ENCODE peak calls at places on chromosomes 13 and 19, in nine cellular contexts. S, F, L, K, I, Q, O, T and Y are unnamed samples. For H3K27me3, the result is how much of the 10 kb centered on the place peaks cover.

GRCh38 chr19:1767464-1767933 is 14.2 kb downstream of the ONECUT3 start:
- DNase-seq in O (no peak), L (no peak), I (no peak), F (peak), Q (peak), T (no peak), S (peak), K (no peak), Y (no peak)

GRCh38 chr13:83780201-83780600 is 102.1 kb downstream of the SLITRK1 start:
- DNase-seq in O (no peak), K (peak), I (peak), Q (no peak), S (no peak), F (no peak), L (no peak), T (no peak), Y (no peak)

GRCh38 chr19:12936582-12936981 is 1.8 kb upstream of the CALR start:
- DNase-seq in O (no peak), I (no peak), K (no peak), F (no peak), S (no peak), L (no peak), Q (no peak), T (no peak), Y (no peak)

GRCh38 chr13:39688699-39689405 is 33.4 kb downstream of the COG6 start:
- DNase-seq in Q (no peak), F (no peak), I (no peak), S (no peak), T (no peak), L (no peak), K (peak), O (no peak), Y (no peak)

GRCh38 chr13:101730420-101731000 is 278.0 kb downstream of the ITGBL1 start:
- DNase-seq in F (no peak), T (no peak), I (no peak), L (no peak), O (no peak), Q (no peak), K (no peak), S (no peak), Y (no peak)

GRCh38 chr13:47133024-47133445 is 236.2 kb upstream of the HTR2A start:
- DNase-seq in K (no peak), T (no peak), Q (no peak), O (no peak), I (no peak), S (no peak), L (no peak), F (no peak), Y (no peak)

GRCh38 chr13:30179547-30180256 is 127.6 kb downstream of the KATNAL1 start:
- DNase-seq in T (no peak), I (no peak), K (no peak), Q (no peak), F (no peak), S (no peak), O (no peak), L (no peak), Y (no peak)

GRCh38 chr13:79799466-79799865 is 318.5 kb downstream of the NDFIP2 start:
- DNase-seq in F (no peak), S (no peak), T (no peak), O (no peak), I (no peak), L (no peak), Q (no peak), K (no peak), Y (no peak)

GRCh38 chr13:92640936-92641335 is 585.7 kb upstream of the GPC6 start:
- DNase-seq in O (no peak), I (no peak), T (no peak), Q (no peak), S (no peak), K (no peak), F (no peak), L (no peak), Y (no peak)

GRCh38 chr13:47258384-47258783 is 361.5 kb upstream of the HTR2A start:
- DNase-seq in K (no peak), Q (no peak), S (no peak), T (no peak), L (no peak), F (no peak), O (no peak), I (no peak), Y (no peak)

GRCh38 chr19:16940626-16941025 is 51.8 kb downstream of the F2RL3 start:
- DNase-seq in S (no peak), T (no peak), F (no peak), L (no peak), I (no peak), K (no peak), Q (no peak), O (no peak), Y (no peak)

GRCh38 chr19:16136185-16137067 is 7.1 kb upstream of the HSH2D start:
- DNase-seq in I (peak), K (no peak), O (no peak), S (no peak), L (no peak), Q (peak), F (no peak), T (no peak), Y (no peak)

GRCh38 chr13:72990883-72991282 is 67.9 kb upstream of the KLF5 start:
- DNase-seq in K (no peak), S (no peak), L (no peak), F (no peak), Q (no peak), I (no peak), O (no peak), T (no peak), Y (no peak)

GRCh38 chr19:4713384-4713951 is 10.2 kb downstream of the DPP9 start:
- DNase-seq in F (peak), O (peak), Q (peak), K (peak), S (peak), T (peak), L (no peak), I (no peak), Y (peak)

GRCh38 chr13:110044521-110045200 is 258.3 kb upstream of the IRS2 start:
- DNase-seq in I (peak), T (no peak), Q (no peak), S (no peak), K (no peak), L (no peak), F (no peak), O (no peak), Y (no peak)

GRCh38 chr19:13099073-13099999 is 3.3 kb downstream of the LYL1 start:
- DNase-seq in T (no peak), O (peak), S (no peak), F (no peak), I (peak), K (no peak), Q (peak), L (peak), Y (no peak)

DNA sequence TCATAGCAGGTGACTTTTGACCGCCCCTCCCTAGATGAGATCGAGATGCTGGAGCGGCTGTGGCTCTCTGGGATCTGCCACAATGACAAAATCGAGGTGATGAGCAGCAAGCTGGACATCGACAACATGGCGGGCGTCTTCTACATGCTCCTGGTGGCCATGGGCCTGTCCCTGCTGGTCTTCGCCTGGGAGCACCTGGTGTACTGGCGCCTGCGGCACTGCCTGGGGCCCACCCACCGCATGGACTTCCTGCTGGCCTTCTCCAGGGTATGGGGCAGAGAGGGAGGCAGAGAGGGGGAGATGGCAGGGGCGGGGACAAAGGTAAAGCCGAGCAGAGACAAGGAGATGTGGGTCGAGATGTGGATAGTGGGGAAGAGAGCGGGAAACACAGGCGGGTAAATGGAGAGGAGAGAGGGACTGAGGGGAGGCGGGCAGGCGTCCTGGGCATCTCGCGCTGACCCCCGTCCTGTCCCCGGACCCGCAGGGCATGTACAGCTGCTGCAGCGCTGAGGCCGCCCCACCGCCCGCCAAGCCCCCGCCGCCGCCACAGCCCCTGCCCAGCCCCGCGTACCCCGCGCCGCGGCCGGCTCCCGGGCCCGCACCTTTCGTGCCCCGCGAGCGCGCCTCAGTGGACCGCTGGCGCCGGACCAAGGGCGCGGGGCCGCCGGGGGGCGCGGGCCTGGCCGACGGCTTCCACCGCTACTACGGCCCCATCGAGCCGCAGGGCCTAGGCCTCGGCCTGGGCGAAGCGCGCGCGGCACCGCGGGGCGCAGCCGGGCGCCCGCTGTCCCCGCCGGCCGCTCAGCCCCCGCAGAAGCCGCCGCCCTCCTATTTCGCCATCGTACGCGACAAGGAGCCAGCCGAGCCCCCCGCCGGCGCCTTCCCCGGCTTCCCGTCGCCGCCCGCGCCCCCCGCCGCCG is 3.4 kb upstream of the GRWD1 start:
- DNase-seq in L (no peak), I (no peak), S (no peak), F (no peak), O (no peak), T (no peak), Q (no peak), K (no peak), Y (no peak)
- H3K27me3 ChIP-seq in L (under half), I (under half), S (under half), F (under half), O (under half), T (under half), Q (under half), K (under half), Y (under half)

GRCh38 chr19:10274589-10274988 is 3.7 kb downstream of the ICAM1 start:
- DNase-seq in L (no peak), I (no peak), F (no peak), K (no peak), T (no peak), O (no peak), S (no peak), Q (no peak), Y (no peak)
- H3K4me3 ChIP-seq in L (peak), I (no peak), F (no peak), K (no peak), T (no peak), O (no peak), S (no peak), Q (no peak), Y (no peak)

DNA sequence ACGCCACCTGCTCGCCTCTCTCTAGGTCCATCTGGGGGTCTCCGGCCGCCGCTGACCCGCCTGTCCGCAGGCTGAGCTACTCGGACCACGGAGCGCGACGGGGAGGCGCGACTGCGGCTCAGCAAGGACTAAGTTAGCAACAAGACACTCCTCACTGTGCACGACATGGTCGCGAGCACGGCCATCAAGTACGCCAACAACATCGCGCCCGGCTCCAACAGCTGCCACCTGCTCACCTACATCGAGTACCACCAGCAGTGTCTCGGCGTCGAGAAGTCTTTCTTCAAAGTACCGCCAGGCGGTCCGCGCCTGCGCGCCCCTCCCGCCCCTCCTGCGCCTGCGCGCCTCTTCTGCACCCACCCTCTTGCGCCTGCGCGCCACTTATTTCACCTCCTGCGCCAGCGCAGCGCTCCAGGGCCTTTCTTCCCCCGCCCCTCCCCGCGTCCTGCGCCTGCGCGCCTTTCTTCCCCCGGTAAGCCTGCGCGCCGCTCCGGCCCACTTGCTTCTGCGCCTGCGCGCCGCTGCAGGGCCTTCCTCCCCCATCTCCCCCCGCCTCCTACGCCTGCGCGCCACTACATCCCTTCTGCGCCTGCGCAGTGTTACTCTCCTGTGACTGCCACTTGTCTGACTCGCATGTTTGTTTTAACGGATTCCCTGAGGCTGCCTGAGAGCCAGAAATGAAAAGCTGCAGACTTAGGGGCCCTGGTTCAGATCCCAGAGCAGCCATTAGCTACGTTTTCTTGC is 63.9 kb downstream of the ACSBG2 start:
- DNase-seq in F (peak), T (peak), I (peak), K (peak), L (peak), S (peak), O (peak), Q (peak), Y (peak)
- H3K27ac ChIP-seq in F (no peak), T (peak), I (no peak), K (no peak), L (peak), S (peak), O (no peak), Q (peak), Y (no peak)

DNA sequence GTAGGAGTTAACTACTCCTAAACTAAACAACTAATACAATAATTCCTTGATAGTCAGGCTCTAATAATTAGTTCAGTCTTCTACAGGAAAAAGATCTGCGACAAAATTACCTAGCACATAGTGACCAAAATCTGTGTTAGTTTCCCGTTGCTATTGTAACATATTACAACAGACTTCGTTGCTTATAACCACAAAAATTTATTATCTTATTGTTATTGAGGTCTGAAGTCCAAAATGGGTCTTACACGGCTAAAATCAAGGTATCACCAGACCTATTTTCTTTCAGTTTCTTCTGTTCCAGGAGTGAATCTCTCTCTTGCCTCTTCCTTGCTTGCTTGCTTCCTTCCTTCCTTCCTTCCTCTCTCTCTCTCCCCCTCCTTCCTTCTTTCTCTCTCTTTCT is 993.6 kb upstream of the SPRY2 start:
- DNase-seq in I (no peak), K (no peak), O (no peak), F (no peak), T (no peak), Q (no peak), S (no peak), L (no peak), Y (no peak)
- H3K27me3 ChIP-seq in I (under half), K (under half), O (under half), F (under half), T (under half), Q (under half), S (under half), L (under half), Y (under half)

DNA sequence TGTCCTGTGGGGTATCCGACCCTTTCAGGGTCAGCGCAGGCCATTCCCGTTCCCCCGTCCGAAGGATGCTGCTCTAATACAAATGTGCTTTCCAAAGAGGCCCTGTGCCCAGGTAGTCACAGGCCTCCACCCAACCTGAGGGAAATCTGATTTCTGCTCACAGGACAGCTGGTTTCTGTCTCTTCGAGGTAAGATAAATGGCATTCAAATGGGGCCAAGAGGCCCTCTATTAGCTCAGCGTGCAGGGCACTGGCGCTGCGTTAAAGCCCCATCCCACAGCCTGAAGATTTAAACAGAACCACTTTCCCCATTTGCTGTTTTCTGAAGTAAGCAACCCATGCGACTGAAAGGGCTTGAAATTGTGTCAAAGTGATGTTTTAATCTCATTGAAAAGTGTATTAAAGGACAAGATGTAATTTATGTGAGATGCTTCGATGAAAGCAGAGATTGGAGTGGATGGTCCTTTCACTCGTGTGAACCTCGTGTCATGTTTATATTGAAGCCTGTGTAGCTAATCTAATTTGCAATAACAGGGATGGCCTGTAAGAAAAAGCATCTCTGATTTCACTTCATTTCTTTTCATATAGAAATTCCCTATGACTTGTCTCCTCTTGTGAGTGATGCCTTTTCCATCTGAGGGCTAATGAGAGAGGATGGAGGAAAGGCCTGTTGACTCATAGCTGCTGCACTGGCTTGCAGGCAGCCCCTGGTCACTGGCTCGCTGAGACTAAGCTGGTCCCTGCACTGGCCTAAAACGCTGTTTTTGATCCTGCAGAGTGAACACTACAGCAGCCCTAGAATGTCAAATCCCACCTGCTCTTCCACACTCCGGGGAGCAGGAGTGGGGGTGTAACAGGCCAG is 7.3 kb upstream of the SOX1 start:
- DNase-seq in Q (no peak), I (no peak), S (no peak), O (no peak), L (no peak), T (no peak), K (no peak), F (no peak), Y (no peak)
- H3K4me3 ChIP-seq in Q (no peak), I (no peak), S (no peak), O (no peak), L (no peak), T (no peak), K (no peak), F (no peak), Y (no peak)

DNA sequence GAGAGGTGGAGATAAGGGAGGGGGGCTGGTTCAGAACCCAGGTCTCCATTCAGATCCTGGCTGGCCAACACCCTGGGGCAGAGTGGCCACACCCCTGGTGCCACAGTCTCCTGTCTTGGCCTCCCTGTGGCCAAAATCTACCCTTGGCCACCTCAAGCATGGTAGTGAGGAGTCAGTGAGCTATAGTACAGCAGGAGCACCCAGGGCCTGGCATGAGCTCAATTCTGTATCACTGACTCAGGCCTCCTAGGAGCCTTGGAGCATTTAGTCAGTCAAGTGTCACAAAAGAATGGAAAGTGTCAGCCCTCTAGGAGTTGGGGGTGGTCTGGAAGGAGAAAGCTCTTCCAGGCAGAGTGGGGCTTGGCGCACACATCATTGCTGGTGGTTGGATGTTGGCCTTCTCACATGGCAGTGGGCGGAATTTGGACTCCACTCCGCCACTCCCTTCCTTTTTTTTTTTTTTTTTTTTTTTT is 6.6 kb upstream of the CD79A start:
- DNase-seq in T (no peak), O (no peak), K (peak), L (no peak), F (no peak), Q (no peak), I (no peak), S (no peak), Y (no peak)
- H3K27ac ChIP-seq in T (peak), O (no peak), K (no peak), L (peak), F (peak), Q (no peak), I (no peak), S (no peak), Y (no peak)

DNA sequence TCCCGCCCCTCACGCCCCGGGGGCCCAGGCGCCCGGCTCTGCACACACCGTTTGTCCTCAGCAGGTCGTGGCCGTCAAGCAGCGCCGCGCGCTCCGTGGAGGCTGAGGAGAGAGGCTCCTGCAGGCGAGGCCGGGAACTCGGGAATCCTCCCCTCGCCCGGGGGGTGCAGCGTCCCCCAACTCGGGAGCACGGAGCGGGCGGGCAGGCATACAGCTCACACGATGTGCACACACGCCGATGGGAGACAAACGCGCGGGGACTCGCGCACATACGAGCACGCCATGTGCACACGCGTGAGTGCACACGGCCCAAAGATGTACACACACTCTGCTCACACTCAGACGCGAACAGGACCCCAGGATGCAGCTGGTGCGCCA is 703 bp downstream of the CLEC4G start:
- DNase-seq in T (no peak), S (no peak), I (no peak), L (no peak), F (no peak), K (no peak), Q (no peak), O (no peak), Y (no peak)
- H3K27me3 ChIP-seq in T (under half), S (under half), I (under half), L (under half), F (half or more), K (under half), Q (under half), O (under half), Y (under half)

DNA sequence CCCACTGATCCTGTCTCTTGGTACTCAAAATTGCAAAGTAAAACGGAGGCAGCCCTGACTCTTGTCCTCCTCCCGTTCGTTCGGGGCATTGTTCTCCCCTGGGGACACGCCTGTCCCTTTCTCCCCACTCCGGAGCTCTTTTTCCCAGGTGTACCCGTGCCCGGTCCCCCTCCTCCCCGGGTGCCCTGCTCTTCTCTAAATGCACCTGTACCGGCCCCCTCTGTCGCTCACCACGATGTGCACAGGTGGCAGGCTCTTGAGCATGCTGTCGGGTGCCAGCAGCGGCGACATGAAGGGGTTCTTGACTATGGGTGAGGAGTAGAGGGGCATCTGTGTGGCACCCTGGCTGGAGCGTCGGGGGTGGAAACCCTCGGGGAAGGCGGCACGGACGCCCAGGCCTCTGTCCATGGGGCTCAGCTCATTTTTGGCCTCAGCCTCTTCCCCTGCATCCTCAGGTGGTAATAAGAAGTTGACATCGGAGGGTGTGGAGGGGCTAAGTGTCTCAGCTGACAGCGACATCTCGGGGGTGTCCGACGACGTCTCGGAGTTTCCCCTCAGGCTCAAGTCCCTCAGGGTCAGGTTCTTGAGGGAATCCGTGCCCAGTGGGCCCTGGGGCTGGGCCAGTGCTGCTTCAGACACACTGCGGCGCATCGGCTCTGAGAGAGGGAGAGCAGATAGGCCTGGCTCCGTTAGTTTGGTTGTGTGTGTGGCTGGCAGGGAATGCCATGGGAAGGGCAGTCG is 12.4 kb upstream of the CNFN start:
- DNase-seq in T (no peak), K (no peak), F (no peak), L (no peak), O (no peak), S (peak), I (no peak), Q (no peak), Y (no peak)
- H3K4me3 ChIP-seq in T (peak), K (no peak), F (no peak), L (peak), O (no peak), S (peak), I (no peak), Q (no peak), Y (peak)

GRCh38 chr13:97125810-97126738 is 96.1 kb upstream of the MBNL2 start:
- DNase-seq in L (no peak), F (peak), Q (no peak), K (no peak), T (no peak), I (no peak), O (no peak), S (no peak), Y (no peak)
- H3K27ac ChIP-seq in L (peak), F (peak), Q (no peak), K (no peak), T (no peak), I (no peak), O (no peak), S (peak), Y (peak)